ENCODE peak calls at places on chromosomes 11 and 22, in ten cellular contexts. A is lower lobe of right lung, H is sigmoid colon, T is K562, R is kidney, B is cardiac muscle cell, G is tibial nerve, F is pancreas, Q is endodermal cell, E is adrenal gland. V is an unnamed sample. For H3K9me3, the result is how much of the 10 kb centered on the place peaks cover.

GRCh38 chr22:33883961-33884808 is 36.1 kb downstream of the LARGE1 start:
- DNase-seq in Q (no peak), R (no peak), B (no peak), A (no peak), E (peak), F (no peak), T (no peak), G (no peak), H (no peak), V (no peak)

GRCh38 chr11:61294717-61295595 is at the start of gene VWCE:
- DNase-seq in A (peak), B (peak), Q (peak), H (peak), G (peak), F (peak), R (peak), T (no peak), E (peak), V (peak)

GRCh38 chr11:60972182-60973030 is 926 bp downstream of the CD6 start:
- DNase-seq in A (no peak), E (no peak), T (no peak), B (no peak), F (no peak), H (no peak), Q (peak), R (no peak), G (no peak), V (no peak)

GRCh38 chr11:45382133-45382878 is 96.2 kb upstream of the SYT13 start:
- DNase-seq in G (no peak), A (no peak), T (no peak), R (no peak), F (no peak), E (no peak), Q (no peak), B (no peak), H (no peak), V (no peak)

GRCh38 chr11:6357222-6357621 is 33.1 kb upstream of the SMPD1 start:
- DNase-seq in A (no peak), Q (no peak), T (peak), B (peak), G (peak), F (no peak), R (no peak), H (peak), E (peak), V (peak)

GRCh38 chr11:68396526-68396925 is 64.0 kb upstream of the PPP6R3 start:
- DNase-seq in G (no peak), H (no peak), R (no peak), Q (no peak), A (no peak), T (no peak), F (peak), E (no peak), B (no peak), V (no peak)

GRCh38 chr11:94882931-94883330 is 90.4 kb downstream of the CWC15 start:
- DNase-seq in Q (peak), G (no peak), H (no peak), T (no peak), F (no peak), A (no peak), R (no peak), B (no peak), E (no peak), V (no peak)

GRCh38 chr11:69922015-69922595 is 102.9 kb upstream of the FGF3 start:
- DNase-seq in F (peak), R (peak), E (peak), G (no peak), T (no peak), Q (peak), B (no peak), A (peak), H (no peak), V (no peak)

GRCh38 chr11:10355257-10355661 is 50.4 kb downstream of the ADM start:
- DNase-seq in E (no peak), B (peak), A (no peak), Q (no peak), F (no peak), T (no peak), R (no peak), H (no peak), G (no peak), V (no peak)
- H3K9me3 ChIP-seq in E (under half), B (under half), A (under half), Q (under half), F (under half), T (under half), R (under half), H (under half), G (under half), V (under half)

GRCh38 chr11:91970604-91971003 is 254.0 kb upstream of the FAT3 start:
- DNase-seq in B (no peak), H (no peak), G (no peak), R (no peak), F (no peak), T (no peak), Q (no peak), E (no peak), A (no peak), V (no peak)
- H3K9me3 ChIP-seq in B (under half), H (under half), G (under half), R (under half), F (under half), T (under half), Q (under half), E (under half), A (under half), V (under half)

GRCh38 chr11:58863697-58864096 is 19.2 kb upstream of the GLYATL2 start:
- DNase-seq in A (no peak), H (no peak), G (no peak), R (no peak), B (no peak), E (no peak), T (no peak), F (no peak), Q (no peak), V (no peak)
- H3K9me3 ChIP-seq in A (under half), H (under half), G (under half), R (under half), B (under half), E (under half), T (under half), F (under half), Q (half or more), V (under half)

DNA sequence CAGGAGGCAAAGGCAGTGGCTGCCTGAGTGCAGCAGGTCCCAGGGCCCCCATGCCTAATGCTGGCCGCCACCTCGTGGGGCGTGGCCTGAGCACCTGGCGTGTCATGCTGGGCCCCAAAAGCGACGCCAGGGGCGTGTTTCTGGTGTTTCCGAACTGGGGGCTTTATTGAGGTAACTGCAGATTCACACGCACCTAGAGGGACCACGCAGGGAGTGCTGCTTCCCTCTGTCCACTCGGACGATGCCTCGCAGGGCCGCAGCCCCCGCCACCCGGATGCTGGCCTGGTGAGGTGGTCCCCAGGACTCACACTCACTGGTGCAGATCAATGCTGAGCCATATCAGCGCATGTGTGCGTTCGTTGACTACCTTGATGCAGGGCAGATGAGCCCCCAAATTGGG is 736.2 kb downstream of the BRD1 start:
- DNase-seq in E (no peak), B (no peak), Q (no peak), H (no peak), R (peak), T (no peak), G (no peak), F (no peak), A (no peak), V (no peak)
- H3K9me3 ChIP-seq in E (under half), B (under half), Q (under half), H (under half), R (under half), T (under half), G (under half), F (under half), A (under half), V (under half)

GRCh38 chr11:100808904-100809491 is 121.9 kb downstream of the ARHGAP42 start:
- DNase-seq in A (no peak), H (no peak), Q (no peak), G (no peak), R (no peak), T (peak), E (peak), F (no peak), B (peak), V (no peak)

GRCh38 chr11:100810146-100810545 is 123.1 kb downstream of the ARHGAP42 start:
- DNase-seq in B (no peak), A (no peak), R (no peak), F (no peak), T (no peak), H (no peak), E (no peak), Q (no peak), G (no peak), V (no peak)

GRCh38 chr11:100812517-100812916 is 125.4 kb downstream of the ARHGAP42 start:
- DNase-seq in F (no peak), B (no peak), H (no peak), Q (no peak), T (no peak), A (no peak), G (no peak), E (no peak), R (no peak), V (no peak)

GRCh38 chr11:100805509-100806199 is 118.6 kb downstream of the ARHGAP42 start:
- DNase-seq in F (no peak), B (peak), A (no peak), T (no peak), Q (no peak), E (peak), R (no peak), G (no peak), H (no peak), V (no peak)

GRCh38 chr11:100810666-100811065 is 123.6 kb downstream of the ARHGAP42 start:
- DNase-seq in R (no peak), Q (no peak), F (no peak), T (no peak), A (no peak), B (no peak), H (no peak), E (no peak), G (no peak), V (no peak)
- H3K9me3 ChIP-seq in R (under half), Q (under half), F (under half), T (under half), A (under half), B (under half), H (under half), E (under half), G (under half), V (under half)

V was measured in BE2C.